ENCODE peak calls at places on chromosomes 12 and 14, in six cellular contexts. One of them, this sample, is unnamed.

GRCh38 chr14:81313775-81314429 is 86.2 kb downstream of the STON2 start:
- DNase-seq in pons: no peak
- DNase-seq in EL: no peak
- DNase-seq in CD4-positive, CD25-positive, alpha-beta regulatory T cell: no peak
- DNase-seq in esophagus squamous epithelium: no peak
- DNase-seq in NCI-H446: no peak
- DNase-seq in this sample: no peak

GRCh38 chr12:75712223-75712622 is 200.8 kb upstream of the KRR1 start:
- DNase-seq in esophagus squamous epithelium: no peak
- DNase-seq in EL: no peak
- DNase-seq in pons: no peak
- DNase-seq in NCI-H446: no peak
- DNase-seq in CD4-positive, CD25-positive, alpha-beta regulatory T cell: no peak
- DNase-seq in this sample: no peak

GRCh38 chr14:32552766-32553165 is 223.7 kb downstream of the AKAP6 start:
- DNase-seq in CD4-positive, CD25-positive, alpha-beta regulatory T cell: no peak
- DNase-seq in EL: no peak
- DNase-seq in esophagus squamous epithelium: no peak
- DNase-seq in NCI-H446: no peak
- DNase-seq in pons: no peak
- DNase-seq in this sample: no peak

GRCh38 chr12:6550294-6551062 is 5.4 kb downstream of the IFFO1 start:
- DNase-seq in esophagus squamous epithelium: no peak
- DNase-seq in EL: no peak
- DNase-seq in NCI-H446: no peak
- DNase-seq in pons: peak
- DNase-seq in CD4-positive, CD25-positive, alpha-beta regulatory T cell: no peak
- DNase-seq in this sample: no peak

GRCh38 chr12:55738113-55739024 is 4.6 kb upstream of the GDF11 start:
- DNase-seq in pons: peak
- DNase-seq in CD4-positive, CD25-positive, alpha-beta regulatory T cell: peak
- DNase-seq in EL: peak
- DNase-seq in NCI-H446: peak
- DNase-seq in esophagus squamous epithelium: peak
- DNase-seq in this sample: peak

GRCh38 chr12:47739959-47740358 is 14.7 kb upstream of the ENDOU start:
- DNase-seq in pons: no peak
- DNase-seq in CD4-positive, CD25-positive, alpha-beta regulatory T cell: no peak
- DNase-seq in EL: no peak
- DNase-seq in esophagus squamous epithelium: no peak
- DNase-seq in NCI-H446: no peak
- DNase-seq in this sample: no peak

GRCh38 chr14:76337619-76338545 is 38.1 kb upstream of the ESRRB start:
- DNase-seq in pons: no peak
- DNase-seq in EL: peak
- DNase-seq in CD4-positive, CD25-positive, alpha-beta regulatory T cell: no peak
- DNase-seq in NCI-H446: peak
- DNase-seq in esophagus squamous epithelium: no peak
- DNase-seq in this sample: no peak

GRCh38 chr14:95123895-95124579 is 33.3 kb downstream of the DICER1 start:
- DNase-seq in CD4-positive, CD25-positive, alpha-beta regulatory T cell: no peak
- DNase-seq in pons: no peak
- DNase-seq in esophagus squamous epithelium: no peak
- DNase-seq in EL: no peak
- DNase-seq in NCI-H446: no peak
- DNase-seq in this sample: peak

GRCh38 chr12:68745376-68745903 is 536 bp upstream of the SLC35E3 start:
- DNase-seq in NCI-H446: no peak
- DNase-seq in pons: no peak
- DNase-seq in EL: no peak
- DNase-seq in esophagus squamous epithelium: no peak
- DNase-seq in CD4-positive, CD25-positive, alpha-beta regulatory T cell: no peak
- DNase-seq in this sample: no peak

GRCh38 chr12:93802698-93803097 is 125.5 kb downstream of the CRADD start:
- DNase-seq in pons: peak
- DNase-seq in NCI-H446: peak
- DNase-seq in EL: peak
- DNase-seq in esophagus squamous epithelium: no peak
- DNase-seq in CD4-positive, CD25-positive, alpha-beta regulatory T cell: no peak
- DNase-seq in this sample: no peak

GRCh38 chr12:30197392-30198047 is 413.8 kb upstream of the TMTC1 start:
- DNase-seq in EL: peak
- DNase-seq in NCI-H446: no peak
- DNase-seq in esophagus squamous epithelium: no peak
- DNase-seq in CD4-positive, CD25-positive, alpha-beta regulatory T cell: no peak
- DNase-seq in pons: no peak
- DNase-seq in this sample: no peak

GRCh38 chr12:57430117-57430930 is 519 bp downstream of the R3HDM2 start:
- DNase-seq in CD4-positive, CD25-positive, alpha-beta regulatory T cell: peak
- DNase-seq in EL: peak
- DNase-seq in esophagus squamous epithelium: no peak
- DNase-seq in pons: peak
- DNase-seq in NCI-H446: peak
- DNase-seq in this sample: peak

GRCh38 chr12:19967486-19967885 is 400.9 kb upstream of the PDE3A start:
- DNase-seq in EL: peak
- DNase-seq in pons: peak
- DNase-seq in CD4-positive, CD25-positive, alpha-beta regulatory T cell: no peak
- DNase-seq in esophagus squamous epithelium: no peak
- DNase-seq in NCI-H446: peak
- DNase-seq in this sample: no peak

GRCh38 chr12:109033239-109034196 is 12.7 kb upstream of the SVOP start:
- DNase-seq in pons: no peak
- DNase-seq in esophagus squamous epithelium: no peak
- DNase-seq in EL: no peak
- DNase-seq in CD4-positive, CD25-positive, alpha-beta regulatory T cell: no peak
- DNase-seq in NCI-H446: peak
- DNase-seq in this sample: no peak

GRCh38 chr12:31431721-31432120 is 105.8 kb upstream of the SINHCAF start:
- DNase-seq in EL: peak
- DNase-seq in NCI-H446: no peak
- DNase-seq in esophagus squamous epithelium: no peak
- DNase-seq in pons: no peak
- DNase-seq in CD4-positive, CD25-positive, alpha-beta regulatory T cell: no peak
- DNase-seq in this sample: no peak

GRCh38 chr12:53131844-53132243 is 28.6 kb downstream of the SOAT2 start:
- DNase-seq in NCI-H446: no peak
- DNase-seq in EL: no peak
- DNase-seq in pons: no peak
- DNase-seq in CD4-positive, CD25-positive, alpha-beta regulatory T cell: no peak
- DNase-seq in esophagus squamous epithelium: no peak
- DNase-seq in this sample: no peak

GRCh38 chr14:100066984-100067383 is 1.8 kb downstream of the EVL start:
- DNase-seq in EL: no peak
- DNase-seq in pons: no peak
- DNase-seq in CD4-positive, CD25-positive, alpha-beta regulatory T cell: no peak
- DNase-seq in esophagus squamous epithelium: no peak
- DNase-seq in NCI-H446: no peak
- DNase-seq in this sample: no peak

GRCh38 chr12:116093915-116094314 is 183.6 kb downstream of the MED13L start:
- DNase-seq in CD4-positive, CD25-positive, alpha-beta regulatory T cell: no peak
- DNase-seq in esophagus squamous epithelium: no peak
- DNase-seq in NCI-H446: no peak
- DNase-seq in pons: no peak
- DNase-seq in EL: no peak
- DNase-seq in this sample: no peak

GRCh38 chr12:101298426-101298825 is 18.5 kb downstream of the UTP20 start:
- DNase-seq in CD4-positive, CD25-positive, alpha-beta regulatory T cell: no peak
- DNase-seq in EL: peak
- DNase-seq in esophagus squamous epithelium: no peak
- DNase-seq in NCI-H446: no peak
- DNase-seq in pons: no peak
- DNase-seq in this sample: no peak

GRCh38 chr12:121536058-121536928 is 44.5 kb downstream of the KDM2B start:
- DNase-seq in esophagus squamous epithelium: peak
- DNase-seq in CD4-positive, CD25-positive, alpha-beta regulatory T cell: peak
- DNase-seq in pons: peak
- DNase-seq in EL: peak
- DNase-seq in NCI-H446: peak
- DNase-seq in this sample: peak

GRCh38 chr12:79415754-79416435 is 274.9 kb downstream of the PAWR start:
- DNase-seq in NCI-H446: no peak
- DNase-seq in EL: no peak
- DNase-seq in CD4-positive, CD25-positive, alpha-beta regulatory T cell: no peak
- DNase-seq in pons: no peak
- DNase-seq in esophagus squamous epithelium: no peak
- DNase-seq in this sample: no peak

GRCh38 chr12:104974626-104975290 is 11.4 kb upstream of the NOPCHAP1 start:
- DNase-seq in NCI-H446: no peak
- DNase-seq in esophagus squamous epithelium: peak
- DNase-seq in EL: peak
- DNase-seq in CD4-positive, CD25-positive, alpha-beta regulatory T cell: no peak
- DNase-seq in pons: peak
- DNase-seq in this sample: no peak

GRCh38 chr14:64910847-64911495 is 3.3 kb upstream of the CHURC1 start:
- DNase-seq in CD4-positive, CD25-positive, alpha-beta regulatory T cell: no peak
- DNase-seq in EL: peak
- DNase-seq in pons: peak
- DNase-seq in esophagus squamous epithelium: no peak
- DNase-seq in NCI-H446: peak
- DNase-seq in this sample: peak

GRCh38 chr12:32455607-32456063 is 56.3 kb downstream of the FGD4 start:
- DNase-seq in EL: peak
- DNase-seq in esophagus squamous epithelium: no peak
- DNase-seq in CD4-positive, CD25-positive, alpha-beta regulatory T cell: peak
- DNase-seq in NCI-H446: peak
- DNase-seq in pons: peak
- DNase-seq in this sample: peak

This sample was measured in G401.